ENCODE peak calls at places on chromosome 20, in eight cellular contexts. One of them, this sample, is unnamed.

GRCh38 chr20:56460459-56460858 is 8.0 kb upstream of the RTF2 start:
- DNase-seq in stimulated activated effector memory CD8-positive, alpha-beta T cell treated with anti-CD3 and anti-CD28 coated beads, Interleukin-12 subunit alpha, Interleukin-12 subunit beta, amount 100 ng/mL, for 72 hours: no peak
- DNase-seq in RCC 7860: no peak
- DNase-seq in GM12892: no peak
- DNase-seq in neural progenitor cell: no peak
- DNase-seq in activated naive CD4-positive, alpha-beta T cell treated with Interleukin-2 at 50 U/mL for 16 hours: peak
- DNase-seq in psoas muscle: no peak
- DNase-seq in GOT3: no peak
- DNase-seq in this sample: no peak

GRCh38 chr20:54116550-54117235 is 46.3 kb upstream of the BCAS1 start:
- DNase-seq in stimulated activated effector memory CD8-positive, alpha-beta T cell treated with anti-CD3 and anti-CD28 coated beads, Interleukin-12 subunit alpha, Interleukin-12 subunit beta, amount 100 ng/mL, for 72 hours: no peak
- DNase-seq in RCC 7860: no peak
- DNase-seq in GM12892: no peak
- DNase-seq in neural progenitor cell: no peak
- DNase-seq in activated naive CD4-positive, alpha-beta T cell treated with Interleukin-2 at 50 U/mL for 16 hours: no peak
- DNase-seq in psoas muscle: no peak
- DNase-seq in GOT3: no peak
- DNase-seq in this sample: no peak

GRCh38 chr20:45098096-45098773 is 2.7 kb downstream of the KCNS1 start:
- DNase-seq in stimulated activated effector memory CD8-positive, alpha-beta T cell treated with anti-CD3 and anti-CD28 coated beads, Interleukin-12 subunit alpha, Interleukin-12 subunit beta, amount 100 ng/mL, for 72 hours: no peak
- DNase-seq in RCC 7860: no peak
- DNase-seq in GM12892: no peak
- DNase-seq in neural progenitor cell: peak
- DNase-seq in activated naive CD4-positive, alpha-beta T cell treated with Interleukin-2 at 50 U/mL for 16 hours: peak
- DNase-seq in psoas muscle: no peak
- DNase-seq in GOT3: no peak
- DNase-seq in this sample: peak

GRCh38 chr20:2237059-2237458 is 58.7 kb upstream of the TGM3 start:
- DNase-seq in stimulated activated effector memory CD8-positive, alpha-beta T cell treated with anti-CD3 and anti-CD28 coated beads, Interleukin-12 subunit alpha, Interleukin-12 subunit beta, amount 100 ng/mL, for 72 hours: no peak
- DNase-seq in RCC 7860: peak
- DNase-seq in GM12892: no peak
- DNase-seq in neural progenitor cell: peak
- DNase-seq in activated naive CD4-positive, alpha-beta T cell treated with Interleukin-2 at 50 U/mL for 16 hours: no peak
- DNase-seq in psoas muscle: peak
- DNase-seq in GOT3: peak
- DNase-seq in this sample: no peak

GRCh38 chr20:63073738-63074065 is 66.9 kb upstream of the BHLHE23 start:
- DNase-seq in stimulated activated effector memory CD8-positive, alpha-beta T cell treated with anti-CD3 and anti-CD28 coated beads, Interleukin-12 subunit alpha, Interleukin-12 subunit beta, amount 100 ng/mL, for 72 hours: no peak
- DNase-seq in RCC 7860: no peak
- DNase-seq in GM12892: no peak
- DNase-seq in neural progenitor cell: no peak
- DNase-seq in activated naive CD4-positive, alpha-beta T cell treated with Interleukin-2 at 50 U/mL for 16 hours: no peak
- DNase-seq in psoas muscle: peak
- DNase-seq in GOT3: no peak
- DNase-seq in this sample: peak

GRCh38 chr20:1945134-1945618 is 48.7 kb downstream of the PDYN start:
- DNase-seq in stimulated activated effector memory CD8-positive, alpha-beta T cell treated with anti-CD3 and anti-CD28 coated beads, Interleukin-12 subunit alpha, Interleukin-12 subunit beta, amount 100 ng/mL, for 72 hours: no peak
- DNase-seq in RCC 7860: no peak
- DNase-seq in GM12892: no peak
- DNase-seq in neural progenitor cell: no peak
- DNase-seq in activated naive CD4-positive, alpha-beta T cell treated with Interleukin-2 at 50 U/mL for 16 hours: no peak
- DNase-seq in psoas muscle: peak
- DNase-seq in GOT3: peak
- DNase-seq in this sample: no peak

GRCh38 chr20:50186987-50187402 is 3.6 kb upstream of the CEBPB start:
- DNase-seq in stimulated activated effector memory CD8-positive, alpha-beta T cell treated with anti-CD3 and anti-CD28 coated beads, Interleukin-12 subunit alpha, Interleukin-12 subunit beta, amount 100 ng/mL, for 72 hours: no peak
- DNase-seq in RCC 7860: no peak
- DNase-seq in GM12892: no peak
- DNase-seq in neural progenitor cell: no peak
- DNase-seq in activated naive CD4-positive, alpha-beta T cell treated with Interleukin-2 at 50 U/mL for 16 hours: no peak
- DNase-seq in psoas muscle: no peak
- DNase-seq in GOT3: no peak
- DNase-seq in this sample: peak

GRCh38 chr20:35243317-35243716 is 16.8 kb downstream of the MMP24 start:
- DNase-seq in stimulated activated effector memory CD8-positive, alpha-beta T cell treated with anti-CD3 and anti-CD28 coated beads, Interleukin-12 subunit alpha, Interleukin-12 subunit beta, amount 100 ng/mL, for 72 hours: no peak
- DNase-seq in RCC 7860: no peak
- DNase-seq in GM12892: no peak
- DNase-seq in neural progenitor cell: no peak
- DNase-seq in activated naive CD4-positive, alpha-beta T cell treated with Interleukin-2 at 50 U/mL for 16 hours: no peak
- DNase-seq in psoas muscle: no peak
- DNase-seq in GOT3: no peak
- DNase-seq in this sample: no peak

GRCh38 chr20:48983423-48984400 is 62.2 kb downstream of the ARFGEF2 start:
- DNase-seq in stimulated activated effector memory CD8-positive, alpha-beta T cell treated with anti-CD3 and anti-CD28 coated beads, Interleukin-12 subunit alpha, Interleukin-12 subunit beta, amount 100 ng/mL, for 72 hours: no peak
- DNase-seq in RCC 7860: peak
- DNase-seq in GM12892: no peak
- DNase-seq in neural progenitor cell: no peak
- DNase-seq in activated naive CD4-positive, alpha-beta T cell treated with Interleukin-2 at 50 U/mL for 16 hours: no peak
- DNase-seq in psoas muscle: peak
- DNase-seq in GOT3: no peak
- DNase-seq in this sample: no peak

GRCh38 chr20:11796041-11796440 is 121.7 kb upstream of the BTBD3 start:
- DNase-seq in stimulated activated effector memory CD8-positive, alpha-beta T cell treated with anti-CD3 and anti-CD28 coated beads, Interleukin-12 subunit alpha, Interleukin-12 subunit beta, amount 100 ng/mL, for 72 hours: no peak
- DNase-seq in RCC 7860: no peak
- DNase-seq in GM12892: no peak
- DNase-seq in neural progenitor cell: no peak
- DNase-seq in activated naive CD4-positive, alpha-beta T cell treated with Interleukin-2 at 50 U/mL for 16 hours: no peak
- DNase-seq in psoas muscle: no peak
- DNase-seq in GOT3: no peak
- DNase-seq in this sample: no peak

GRCh38 chr20:48298851-48299484 is 513.7 kb upstream of the SULF2 start:
- DNase-seq in stimulated activated effector memory CD8-positive, alpha-beta T cell treated with anti-CD3 and anti-CD28 coated beads, Interleukin-12 subunit alpha, Interleukin-12 subunit beta, amount 100 ng/mL, for 72 hours: no peak
- DNase-seq in RCC 7860: peak
- DNase-seq in GM12892: no peak
- DNase-seq in neural progenitor cell: peak
- DNase-seq in activated naive CD4-positive, alpha-beta T cell treated with Interleukin-2 at 50 U/mL for 16 hours: no peak
- DNase-seq in psoas muscle: no peak
- DNase-seq in GOT3: no peak
- DNase-seq in this sample: no peak

GRCh38 chr20:63125581-63125892 is 90.4 kb downstream of the YTHDF1 start:
- DNase-seq in stimulated activated effector memory CD8-positive, alpha-beta T cell treated with anti-CD3 and anti-CD28 coated beads, Interleukin-12 subunit alpha, Interleukin-12 subunit beta, amount 100 ng/mL, for 72 hours: no peak
- DNase-seq in RCC 7860: no peak
- DNase-seq in GM12892: no peak
- DNase-seq in neural progenitor cell: no peak
- DNase-seq in activated naive CD4-positive, alpha-beta T cell treated with Interleukin-2 at 50 U/mL for 16 hours: no peak
- DNase-seq in psoas muscle: no peak
- DNase-seq in GOT3: no peak
- DNase-seq in this sample: peak

GRCh38 chr20:18749528-18749927 is 64.1 kb upstream of the SCP2D1 start:
- DNase-seq in stimulated activated effector memory CD8-positive, alpha-beta T cell treated with anti-CD3 and anti-CD28 coated beads, Interleukin-12 subunit alpha, Interleukin-12 subunit beta, amount 100 ng/mL, for 72 hours: no peak
- DNase-seq in RCC 7860: no peak
- DNase-seq in GM12892: no peak
- DNase-seq in neural progenitor cell: no peak
- DNase-seq in activated naive CD4-positive, alpha-beta T cell treated with Interleukin-2 at 50 U/mL for 16 hours: no peak
- DNase-seq in psoas muscle: no peak
- DNase-seq in GOT3: no peak
- DNase-seq in this sample: no peak

GRCh38 chr20:44651507-44652373 is at the start of gene ADA:
- DNase-seq in stimulated activated effector memory CD8-positive, alpha-beta T cell treated with anti-CD3 and anti-CD28 coated beads, Interleukin-12 subunit alpha, Interleukin-12 subunit beta, amount 100 ng/mL, for 72 hours: peak
- DNase-seq in RCC 7860: peak
- DNase-seq in GM12892: no peak
- DNase-seq in neural progenitor cell: peak
- DNase-seq in activated naive CD4-positive, alpha-beta T cell treated with Interleukin-2 at 50 U/mL for 16 hours: peak
- DNase-seq in psoas muscle: peak
- DNase-seq in GOT3: no peak
- DNase-seq in this sample: peak

GRCh38 chr20:62321521-62321948 is 18.7 kb downstream of the ADRM1 start:
- DNase-seq in stimulated activated effector memory CD8-positive, alpha-beta T cell treated with anti-CD3 and anti-CD28 coated beads, Interleukin-12 subunit alpha, Interleukin-12 subunit beta, amount 100 ng/mL, for 72 hours: no peak
- DNase-seq in RCC 7860: no peak
- DNase-seq in GM12892: peak
- DNase-seq in neural progenitor cell: no peak
- DNase-seq in activated naive CD4-positive, alpha-beta T cell treated with Interleukin-2 at 50 U/mL for 16 hours: no peak
- DNase-seq in psoas muscle: no peak
- DNase-seq in GOT3: no peak
- DNase-seq in this sample: peak

GRCh38 chr20:42678895-42679294 is 510.8 kb downstream of the PTPRT start:
- DNase-seq in stimulated activated effector memory CD8-positive, alpha-beta T cell treated with anti-CD3 and anti-CD28 coated beads, Interleukin-12 subunit alpha, Interleukin-12 subunit beta, amount 100 ng/mL, for 72 hours: no peak
- DNase-seq in RCC 7860: no peak
- DNase-seq in GM12892: no peak
- DNase-seq in neural progenitor cell: peak
- DNase-seq in activated naive CD4-positive, alpha-beta T cell treated with Interleukin-2 at 50 U/mL for 16 hours: no peak
- DNase-seq in psoas muscle: no peak
- DNase-seq in GOT3: no peak
- DNase-seq in this sample: peak

GRCh38 chr20:59525500-59526241 is 78.7 kb upstream of the PHACTR3 start:
- DNase-seq in stimulated activated effector memory CD8-positive, alpha-beta T cell treated with anti-CD3 and anti-CD28 coated beads, Interleukin-12 subunit alpha, Interleukin-12 subunit beta, amount 100 ng/mL, for 72 hours: no peak
- DNase-seq in RCC 7860: peak
- DNase-seq in GM12892: peak
- DNase-seq in neural progenitor cell: peak
- DNase-seq in activated naive CD4-positive, alpha-beta T cell treated with Interleukin-2 at 50 U/mL for 16 hours: peak
- DNase-seq in psoas muscle: peak
- DNase-seq in GOT3: peak
- DNase-seq in this sample: peak

GRCh38 chr20:11677445-11678235 is 240.1 kb upstream of the BTBD3 start:
- DNase-seq in stimulated activated effector memory CD8-positive, alpha-beta T cell treated with anti-CD3 and anti-CD28 coated beads, Interleukin-12 subunit alpha, Interleukin-12 subunit beta, amount 100 ng/mL, for 72 hours: no peak
- DNase-seq in RCC 7860: no peak
- DNase-seq in GM12892: no peak
- DNase-seq in neural progenitor cell: no peak
- DNase-seq in activated naive CD4-positive, alpha-beta T cell treated with Interleukin-2 at 50 U/mL for 16 hours: no peak
- DNase-seq in psoas muscle: no peak
- DNase-seq in GOT3: no peak
- DNase-seq in this sample: no peak

GRCh38 chr20:8757146-8757545 is 311.7 kb upstream of the PLCB4 start:
- DNase-seq in stimulated activated effector memory CD8-positive, alpha-beta T cell treated with anti-CD3 and anti-CD28 coated beads, Interleukin-12 subunit alpha, Interleukin-12 subunit beta, amount 100 ng/mL, for 72 hours: no peak
- DNase-seq in RCC 7860: peak
- DNase-seq in GM12892: no peak
- DNase-seq in neural progenitor cell: no peak
- DNase-seq in activated naive CD4-positive, alpha-beta T cell treated with Interleukin-2 at 50 U/mL for 16 hours: no peak
- DNase-seq in psoas muscle: no peak
- DNase-seq in GOT3: no peak
- DNase-seq in this sample: no peak

GRCh38 chr20:22729616-22730236 is 145.4 kb upstream of the FOXA2 start:
- DNase-seq in stimulated activated effector memory CD8-positive, alpha-beta T cell treated with anti-CD3 and anti-CD28 coated beads, Interleukin-12 subunit alpha, Interleukin-12 subunit beta, amount 100 ng/mL, for 72 hours: no peak
- DNase-seq in RCC 7860: no peak
- DNase-seq in GM12892: no peak
- DNase-seq in neural progenitor cell: no peak
- DNase-seq in activated naive CD4-positive, alpha-beta T cell treated with Interleukin-2 at 50 U/mL for 16 hours: no peak
- DNase-seq in psoas muscle: no peak
- DNase-seq in GOT3: no peak
- DNase-seq in this sample: no peak

GRCh38 chr20:48995599-48995998 is 50.5 kb upstream of the CSE1L start:
- DNase-seq in stimulated activated effector memory CD8-positive, alpha-beta T cell treated with anti-CD3 and anti-CD28 coated beads, Interleukin-12 subunit alpha, Interleukin-12 subunit beta, amount 100 ng/mL, for 72 hours: no peak
- DNase-seq in RCC 7860: no peak
- DNase-seq in GM12892: no peak
- DNase-seq in neural progenitor cell: no peak
- DNase-seq in activated naive CD4-positive, alpha-beta T cell treated with Interleukin-2 at 50 U/mL for 16 hours: no peak
- DNase-seq in psoas muscle: no peak
- DNase-seq in GOT3: no peak
- DNase-seq in this sample: no peak

GRCh38 chr20:10522328-10522727 is 87.2 kb downstream of the SLX4IP start:
- DNase-seq in stimulated activated effector memory CD8-positive, alpha-beta T cell treated with anti-CD3 and anti-CD28 coated beads, Interleukin-12 subunit alpha, Interleukin-12 subunit beta, amount 100 ng/mL, for 72 hours: no peak
- DNase-seq in RCC 7860: no peak
- DNase-seq in GM12892: no peak
- DNase-seq in neural progenitor cell: no peak
- DNase-seq in activated naive CD4-positive, alpha-beta T cell treated with Interleukin-2 at 50 U/mL for 16 hours: no peak
- DNase-seq in psoas muscle: no peak
- DNase-seq in GOT3: no peak
- DNase-seq in this sample: no peak

GRCh38 chr20:63350597-63351379 is 10.4 kb downstream of the CHRNA4 start:
- DNase-seq in stimulated activated effector memory CD8-positive, alpha-beta T cell treated with anti-CD3 and anti-CD28 coated beads, Interleukin-12 subunit alpha, Interleukin-12 subunit beta, amount 100 ng/mL, for 72 hours: no peak
- DNase-seq in RCC 7860: no peak
- DNase-seq in GM12892: no peak
- DNase-seq in neural progenitor cell: no peak
- DNase-seq in activated naive CD4-positive, alpha-beta T cell treated with Interleukin-2 at 50 U/mL for 16 hours: no peak
- DNase-seq in psoas muscle: no peak
- DNase-seq in GOT3: no peak
- DNase-seq in this sample: no peak

GRCh38 chr20:37969949-37970855 is 63.1 kb downstream of the TTI1 start:
- DNase-seq in stimulated activated effector memory CD8-positive, alpha-beta T cell treated with anti-CD3 and anti-CD28 coated beads, Interleukin-12 subunit alpha, Interleukin-12 subunit beta, amount 100 ng/mL, for 72 hours: no peak
- DNase-seq in RCC 7860: no peak
- DNase-seq in GM12892: no peak
- DNase-seq in neural progenitor cell: no peak
- DNase-seq in activated naive CD4-positive, alpha-beta T cell treated with Interleukin-2 at 50 U/mL for 16 hours: no peak
- DNase-seq in psoas muscle: no peak
- DNase-seq in GOT3: no peak
- DNase-seq in this sample: no peak

This sample was measured in H7.